ENCODE peak calls at places on chromosomes 6 and 20, in four cellular contexts. One of them, this sample, is unnamed.

GRCh38 chr6:91506509-91506908 is 919.6 kb upstream of the MAP3K7 start:
- DNase-seq in tibial artery: no peak
- DNase-seq in dorsolateral prefrontal cortex: no peak
- DNase-seq in GM06990: no peak
- DNase-seq in this sample: no peak

GRCh38 chr6:10351678-10352220 is 63.1 kb downstream of the TFAP2A start:
- DNase-seq in tibial artery: no peak
- DNase-seq in dorsolateral prefrontal cortex: no peak
- DNase-seq in GM06990: no peak
- DNase-seq in this sample: no peak

GRCh38 chr6:111841822-111842221 is 31.4 kb downstream of the FYN start:
- DNase-seq in tibial artery: no peak
- DNase-seq in dorsolateral prefrontal cortex: no peak
- DNase-seq in GM06990: peak
- DNase-seq in this sample: no peak

GRCh38 chr6:109696355-109696754 is 5.3 kb downstream of the FIG4 start:
- DNase-seq in tibial artery: no peak
- DNase-seq in dorsolateral prefrontal cortex: no peak
- DNase-seq in GM06990: no peak
- DNase-seq in this sample: no peak

GRCh38 chr6:43846556-43846955 is 76.5 kb downstream of the VEGFA start:
- DNase-seq in tibial artery: no peak
- DNase-seq in dorsolateral prefrontal cortex: no peak
- DNase-seq in GM06990: no peak
- DNase-seq in this sample: no peak

GRCh38 chr6:144547409-144547808 is 262.3 kb downstream of the UTRN start:
- DNase-seq in tibial artery: no peak
- DNase-seq in dorsolateral prefrontal cortex: no peak
- DNase-seq in GM06990: no peak
- DNase-seq in this sample: no peak

GRCh38 chr6:7535498-7535897 is 6.0 kb upstream of the DSP start:
- DNase-seq in tibial artery: no peak
- DNase-seq in dorsolateral prefrontal cortex: no peak
- DNase-seq in GM06990: no peak
- DNase-seq in this sample: no peak

GRCh38 chr6:117548797-117549301 is 53.5 kb downstream of the GOPC start:
- DNase-seq in tibial artery: no peak
- DNase-seq in dorsolateral prefrontal cortex: no peak
- DNase-seq in GM06990: no peak
- DNase-seq in this sample: no peak

GRCh38 chr6:18262812-18263560 is 1.3 kb downstream of the DEK start:
- DNase-seq in tibial artery: no peak
- DNase-seq in dorsolateral prefrontal cortex: no peak
- DNase-seq in GM06990: peak
- DNase-seq in this sample: no peak

GRCh38 chr20:2261105-2261504 is 34.7 kb upstream of the TGM3 start:
- DNase-seq in tibial artery: no peak
- DNase-seq in dorsolateral prefrontal cortex: no peak
- DNase-seq in GM06990: no peak
- DNase-seq in this sample: no peak

DNA sequence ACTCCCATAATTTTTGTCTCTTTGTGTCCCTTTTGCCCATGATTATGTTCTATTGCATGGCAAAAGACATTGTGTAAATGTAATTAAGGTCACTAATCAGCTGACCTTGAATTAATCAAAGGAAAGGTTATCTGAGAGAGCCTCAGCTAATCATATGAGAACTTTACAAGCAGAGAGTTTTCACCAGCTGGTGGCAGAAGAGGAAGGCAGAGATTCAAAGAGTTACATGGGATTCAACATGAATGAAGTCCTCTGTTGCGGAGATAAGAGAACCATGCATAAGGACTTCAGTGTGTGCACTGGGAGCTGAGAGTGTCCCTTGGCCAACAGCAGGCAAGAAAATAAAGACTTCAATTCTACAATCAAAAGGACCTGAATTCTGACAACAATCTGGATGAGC is 494.1 kb upstream of the ARID1B start:
- DNase-seq in tibial artery: no peak
- DNase-seq in dorsolateral prefrontal cortex: peak
- DNase-seq in GM06990: no peak
- DNase-seq in this sample: no peak
- TF ChIP-seq CTCF in tibial artery: no peak
- TF ChIP-seq CTCF in dorsolateral prefrontal cortex: peak
- TF ChIP-seq CTCF in GM06990: peak
- TF ChIP-seq CTCF in this sample: no peak

DNA sequence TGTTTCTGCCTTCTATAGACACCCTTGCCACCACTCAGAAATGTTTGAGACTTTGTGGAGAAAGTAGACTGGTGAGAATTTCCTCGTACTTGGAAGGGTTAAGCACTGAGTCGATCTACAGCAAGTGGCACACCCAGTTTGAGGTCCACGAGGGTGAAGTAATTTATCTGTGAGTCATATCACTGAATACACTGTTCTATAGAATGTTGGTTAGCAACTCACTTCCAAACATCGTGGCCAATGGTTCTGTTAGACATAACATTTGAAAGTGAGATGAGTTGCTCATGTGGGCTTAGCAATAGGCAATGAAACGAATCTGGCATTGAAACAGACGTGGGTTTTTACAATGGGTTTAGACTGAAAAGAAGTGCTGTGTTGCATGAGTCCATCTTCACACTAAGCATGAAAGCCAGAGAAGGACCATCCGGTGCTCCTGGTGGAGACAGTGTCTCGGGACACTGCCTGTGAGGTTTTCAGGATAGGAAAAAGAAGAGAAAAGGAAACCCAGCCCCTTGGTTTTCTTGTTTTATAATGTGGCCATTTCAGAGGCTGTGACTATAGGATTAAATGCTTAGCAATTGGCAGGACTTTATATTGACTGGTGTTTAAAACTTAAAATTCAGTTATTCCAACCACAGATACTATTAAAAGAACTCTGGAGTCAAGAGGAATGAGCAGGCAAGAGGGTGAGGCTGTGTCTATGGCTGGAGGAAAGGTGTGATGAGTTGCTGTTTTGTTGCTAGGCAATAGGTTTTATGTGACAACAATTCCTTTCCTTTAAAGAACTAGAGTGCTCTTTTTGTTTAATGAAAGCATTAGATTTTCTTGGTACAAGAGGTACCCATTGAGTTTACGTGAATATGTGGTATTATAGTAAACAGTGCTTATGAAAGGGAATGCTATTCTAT is 31.0 kb upstream of the EZR start:
- DNase-seq in tibial artery: no peak
- DNase-seq in dorsolateral prefrontal cortex: no peak
- DNase-seq in GM06990: no peak
- DNase-seq in this sample: no peak
- H3K4me3 ChIP-seq in tibial artery: no peak
- H3K4me3 ChIP-seq in dorsolateral prefrontal cortex: no peak
- H3K4me3 ChIP-seq in GM06990: no peak
- H3K4me3 ChIP-seq in this sample: no peak

DNA sequence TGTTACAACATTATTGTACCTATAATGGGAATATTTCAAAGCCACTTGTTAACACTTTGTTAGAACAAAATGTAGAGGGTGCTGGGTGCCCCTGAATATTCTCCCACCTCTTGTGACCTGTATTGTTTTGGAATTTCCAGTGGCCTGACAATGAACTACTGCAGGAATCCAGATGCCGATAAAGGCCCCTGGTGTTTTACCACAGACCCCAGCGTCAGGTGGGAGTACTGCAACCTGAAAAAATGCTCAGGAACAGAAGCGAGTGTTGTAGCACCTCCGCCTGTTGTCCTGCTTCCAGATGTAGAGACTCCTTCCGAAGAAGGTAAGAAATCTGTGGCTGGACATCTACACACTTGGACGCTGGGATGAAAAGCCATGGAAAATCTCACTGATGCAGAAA is 28.9 kb downstream of the PLG start:
- DNase-seq in tibial artery: no peak
- DNase-seq in dorsolateral prefrontal cortex: no peak
- DNase-seq in GM06990: no peak
- DNase-seq in this sample: no peak
- TF ChIP-seq CTCF in tibial artery: no peak
- TF ChIP-seq CTCF in dorsolateral prefrontal cortex: no peak
- TF ChIP-seq CTCF in GM06990: peak
- TF ChIP-seq CTCF in this sample: no peak

GRCh38 chr20:32162367-32162766 is 45.2 kb downstream of the PLAGL2 start:
- DNase-seq in tibial artery: peak
- DNase-seq in dorsolateral prefrontal cortex: no peak
- DNase-seq in GM06990: no peak
- DNase-seq in this sample: no peak
- H3K4me3 ChIP-seq in tibial artery: no peak
- H3K4me3 ChIP-seq in dorsolateral prefrontal cortex: no peak
- H3K4me3 ChIP-seq in GM06990: no peak
- H3K4me3 ChIP-seq in this sample: no peak

DNA sequence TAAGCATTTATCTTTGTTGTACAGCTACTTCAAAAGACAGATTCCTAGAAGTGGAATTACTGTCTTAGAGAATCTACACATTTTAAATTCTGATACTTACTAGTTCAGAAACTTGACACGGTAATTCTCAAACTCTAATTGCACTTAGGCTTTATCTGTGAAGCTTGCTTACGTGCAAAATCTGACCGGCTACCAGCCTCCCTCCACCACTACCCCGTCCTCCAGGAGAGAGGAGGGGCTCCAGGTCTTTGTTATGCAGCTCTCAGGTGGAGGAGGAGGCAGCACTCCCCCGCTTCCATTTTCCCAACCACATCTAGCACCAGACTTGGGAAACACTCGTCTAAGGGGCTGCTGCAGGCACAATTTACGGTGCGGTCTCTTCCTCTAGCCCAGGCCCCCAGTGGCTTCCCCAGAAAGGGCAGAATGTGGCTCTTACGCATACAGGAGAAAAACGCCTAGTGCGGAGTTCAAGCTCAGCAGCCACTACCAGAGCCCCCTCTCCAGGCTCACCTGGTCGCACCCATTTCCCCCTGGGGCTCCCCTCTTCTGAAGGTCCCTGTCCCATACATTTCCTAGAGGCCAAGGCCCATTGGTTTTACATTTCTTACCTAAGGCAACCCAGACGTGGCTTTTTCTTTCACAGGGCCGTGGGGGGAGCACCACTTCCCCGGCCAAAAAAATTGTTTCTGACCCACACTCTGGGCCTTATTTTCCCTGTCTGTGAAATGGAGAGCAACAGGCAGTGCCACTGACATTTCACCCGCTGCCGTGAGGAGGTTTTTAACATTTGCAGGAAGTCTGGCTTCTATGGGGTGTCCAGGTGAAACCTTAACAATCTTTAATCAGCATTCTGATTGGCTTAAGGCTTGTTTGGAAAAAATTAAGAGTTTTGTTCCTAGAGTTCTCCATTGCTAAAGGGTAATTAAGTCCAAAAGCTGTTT is 1.6 kb upstream of the TGIF2 start:
- DNase-seq in tibial artery: no peak
- DNase-seq in dorsolateral prefrontal cortex: no peak
- DNase-seq in GM06990: no peak
- DNase-seq in this sample: no peak
- TF ChIP-seq CTCF in tibial artery: no peak
- TF ChIP-seq CTCF in dorsolateral prefrontal cortex: no peak
- TF ChIP-seq CTCF in GM06990: no peak
- TF ChIP-seq CTCF in this sample: no peak

GRCh38 chr6:5705256-5705655 is 301.5 kb downstream of the NRN1 start:
- DNase-seq in tibial artery: no peak
- DNase-seq in dorsolateral prefrontal cortex: no peak
- DNase-seq in GM06990: no peak
- DNase-seq in this sample: no peak
- H3K4me3 ChIP-seq in tibial artery: no peak
- H3K4me3 ChIP-seq in dorsolateral prefrontal cortex: no peak
- H3K4me3 ChIP-seq in GM06990: no peak
- H3K4me3 ChIP-seq in this sample: no peak